ENCODE peak calls at places on chromosome 12, in eight cellular contexts. N, P, I, V, E, S, Q and M are unnamed samples.

GRCh38 chr12:131130311-131130911 is 176.7 kb downstream of the ADGRD1 start:
- DNase-seq in V (no peak), N (no peak), S (no peak), I (no peak), Q (no peak), P (no peak), E (no peak), M (no peak)

GRCh38 chr12:93453633-93454032 is 11.9 kb upstream of the UBE2N start:
- DNase-seq in S (no peak), E (no peak), V (no peak), P (peak), N (no peak), Q (no peak), I (no peak), M (no peak)

GRCh38 chr12:120453977-120454376 is 7.7 kb downstream of the GATC start:
- DNase-seq in I (peak), V (peak), E (no peak), Q (no peak), P (peak), N (no peak), S (peak), M (peak)

GRCh38 chr12:15837141-15837781 is 44.9 kb upstream of the STRAP start:
- DNase-seq in Q (no peak), I (no peak), V (no peak), P (peak), S (no peak), N (no peak), E (no peak), M (no peak)

GRCh38 chr12:49518914-49519573 is 19.8 kb upstream of the KCNH3 start:
- DNase-seq in S (no peak), P (peak), V (no peak), E (no peak), N (no peak), I (no peak), Q (no peak), M (no peak)

GRCh38 chr12:50825372-50825838 is 17.3 kb upstream of the TMPRSS12 start:
- DNase-seq in N (no peak), Q (no peak), I (peak), P (peak), S (peak), E (no peak), V (peak), M (peak)

GRCh38 chr12:47991106-47991550 is 13.1 kb downstream of the COL2A1 start:
- DNase-seq in N (no peak), Q (no peak), S (no peak), V (no peak), P (no peak), E (no peak), I (no peak), M (no peak)

GRCh38 chr12:10102322-10102721 is 3.5 kb upstream of the CLEC1A start:
- DNase-seq in E (no peak), Q (no peak), P (no peak), S (no peak), V (no peak), I (no peak), N (no peak), M (no peak)

GRCh38 chr12:46342562-46343033 is 30.0 kb downstream of the SLC38A2 start:
- DNase-seq in P (peak), S (peak), Q (no peak), N (peak), V (no peak), E (peak), I (peak), M (peak)

GRCh38 chr12:43011383-43011926 is 421.9 kb upstream of the PRICKLE1 start:
- DNase-seq in N (no peak), Q (no peak), P (no peak), V (no peak), E (no peak), S (no peak), I (no peak), M (peak)

GRCh38 chr12:31316964-31317363 is 9.0 kb downstream of the SINHCAF start:
- DNase-seq in I (peak), Q (no peak), V (no peak), E (no peak), N (no peak), P (no peak), S (no peak), M (peak)

GRCh38 chr12:4849024-4849594 is 60.6 kb upstream of the KCNA1 start:
- DNase-seq in Q (no peak), S (peak), V (peak), P (peak), E (no peak), I (peak), N (no peak), M (peak)

GRCh38 chr12:996881-997280 is 5.9 kb downstream of the ERC1 start:
- DNase-seq in E (no peak), I (no peak), P (no peak), N (no peak), Q (no peak), V (no peak), S (no peak), M (no peak)

GRCh38 chr12:100755186-100755585 is 39.4 kb upstream of the ANO4 start:
- DNase-seq in S (no peak), Q (no peak), P (no peak), E (no peak), I (peak), V (no peak), N (no peak), M (no peak)

GRCh38 chr12:47744005-47744651 is 14.6 kb downstream of the RAPGEF3 start:
- DNase-seq in V (peak), E (peak), N (peak), Q (peak), S (peak), I (peak), P (no peak), M (peak)

GRCh38 chr12:30466093-30466492 is 229.6 kb downstream of the IPO8 start:
- DNase-seq in N (no peak), Q (no peak), S (no peak), E (no peak), I (no peak), P (no peak), V (no peak), M (no peak)

GRCh38 chr12:56029166-56029519 is 8.3 kb downstream of the IKZF4 start:
- DNase-seq in Q (no peak), N (no peak), P (peak), E (no peak), S (no peak), I (no peak), V (no peak), M (no peak)

GRCh38 chr12:81146228-81147225 is 68.6 kb downstream of the ACSS3 start:
- DNase-seq in V (no peak), I (no peak), N (no peak), P (no peak), S (no peak), E (no peak), Q (no peak), M (no peak)

GRCh38 chr12:71430756-71431155 is 8.8 kb upstream of the LGR5 start:
- DNase-seq in P (no peak), I (no peak), V (no peak), Q (no peak), E (no peak), S (no peak), N (no peak), M (no peak)

GRCh38 chr12:94783862-94784261 is 133.5 kb upstream of the TMCC3 start:
- DNase-seq in P (peak), V (no peak), S (no peak), N (no peak), Q (no peak), I (no peak), E (no peak), M (no peak)

GRCh38 chr12:750356-751191 is 1.8 kb upstream of the WNK1 start:
- DNase-seq in E (no peak), N (no peak), Q (no peak), I (peak), S (peak), V (no peak), P (no peak), M (peak)

GRCh38 chr12:122882908-122883563 is 12.9 kb downstream of the VPS37B start:
- DNase-seq in S (no peak), V (no peak), N (no peak), Q (no peak), P (no peak), I (no peak), E (no peak), M (peak)